ENCODE peak calls at places on chromosome 21, in nine cellular contexts. D is stomach, E is GM12878, Z is A549, C is SK-N-SH, J is H1, M is esophagus muscularis mucosa, O is suprapubic skin, S is transverse colon. Q is an unnamed sample. For H3K4me1, the result is how much of the 10 kb centered on the place peaks cover.

GRCh38 chr21:37219766-37220432 is 47.2 kb downstream of the VPS26C start:
- DNase-seq in D (no peak), E (no peak), Z (no peak), C (no peak), J (no peak), M (no peak), O (no peak), S (no peak), Q (no peak)

GRCh38 chr21:43598416-43599120 is 60.7 kb downstream of the HSF2BP start:
- DNase-seq in D (no peak), E (no peak), Z (no peak), C (no peak), J (no peak), M (no peak), O (no peak), S (no peak), Q (no peak)

GRCh38 chr21:35991131-35991530 is 69.2 kb downstream of the SETD4 start:
- DNase-seq in D (no peak), E (no peak), Z (no peak), C (no peak), J (no peak), M (no peak), O (no peak), S (no peak), Q (no peak)

GRCh38 chr21:39181205-39181818 is 1.9 kb downstream of the PSMG1 start:
- DNase-seq in D (no peak), E (no peak), Z (no peak), C (no peak), J (no peak), M (no peak), O (no peak), S (no peak), Q (no peak)

GRCh38 chr21:39781331-39781730 is 36.3 kb downstream of the IGSF5 start:
- DNase-seq in D (no peak), E (no peak), Z (no peak), C (no peak), J (no peak), M (no peak), O (no peak), S (no peak), Q (no peak)

GRCh38 chr21:25080161-25080560 is 527.1 kb downstream of the MRPL39 start:
- DNase-seq in D (no peak), E (no peak), Z (no peak), C (no peak), J (no peak), M (no peak), O (no peak), S (no peak), Q (no peak)

GRCh38 chr21:45992311-45993209 is 11.0 kb downstream of the COL6A1 start:
- DNase-seq in D (no peak), E (no peak), Z (no peak), C (no peak), J (no peak), M (no peak), O (peak), S (no peak), Q (peak)

GRCh38 chr21:39055167-39055767 is 128.0 kb downstream of the PSMG1 start:
- DNase-seq in D (no peak), E (no peak), Z (no peak), C (no peak), J (no peak), M (no peak), O (no peak), S (no peak), Q (no peak)

GRCh38 chr21:46411691-46412090 is 47.0 kb upstream of the DIP2A start:
- DNase-seq in D (no peak), E (no peak), Z (no peak), C (no peak), J (no peak), M (no peak), O (no peak), S (no peak), Q (no peak)

GRCh38 chr21:46057111-46057709 is 40.7 kb upstream of the COL6A2 start:
- DNase-seq in D (no peak), E (no peak), Z (no peak), C (no peak), J (no peak), M (no peak), O (peak), S (no peak), Q (no peak)

GRCh38 chr21:14880922-14881321 is 183.9 kb downstream of the NRIP1 start:
- DNase-seq in D (no peak), E (no peak), Z (no peak), C (no peak), J (no peak), M (no peak), O (no peak), S (no peak), Q (no peak)

GRCh38 chr21:32248616-32249550 is 30.0 kb downstream of the MIS18A start:
- DNase-seq in D (no peak), E (no peak), Z (no peak), C (no peak), J (no peak), M (no peak), O (no peak), S (no peak), Q (no peak)

DNA sequence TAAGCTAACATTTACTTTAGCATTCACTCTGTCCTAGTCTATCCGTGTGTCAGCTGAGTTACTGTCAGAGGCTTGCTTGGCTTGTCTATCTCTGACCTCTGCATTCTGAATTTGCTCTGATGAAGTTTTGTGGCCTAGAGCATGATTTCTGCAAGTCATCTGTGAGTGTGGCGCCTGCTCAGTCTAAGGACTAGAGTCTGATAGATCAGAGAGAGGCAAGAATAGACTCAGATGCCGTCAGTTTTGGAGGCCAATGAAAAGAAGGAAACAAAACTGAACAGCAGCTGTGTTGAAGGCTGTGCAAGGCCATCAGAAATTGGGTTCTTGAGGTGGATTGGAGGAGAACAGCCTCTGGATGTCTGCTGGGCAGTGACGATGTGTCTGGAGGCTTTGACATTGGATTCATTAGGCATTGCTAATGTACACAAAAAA is 573.1 kb downstream of the USP25 start:
- DNase-seq in D (no peak), E (no peak), Z (no peak), C (no peak), J (no peak), M (no peak), O (no peak), S (no peak), Q (no peak)
- TF ChIP-seq EP300 in D (no peak), E (no peak), Z (no peak), C (no peak), J (no peak), M (no peak), O (no peak), S (no peak), Q (peak)

GRCh38 chr21:42387843-42388242 is 8.0 kb downstream of the TMPRSS3 start:
- DNase-seq in D (no peak), E (no peak), Z (no peak), C (no peak), J (no peak), M (no peak), O (no peak), S (peak), Q (no peak)
- H3K4me1 ChIP-seq in D (under half), E (half or more), Z (under half), C (under half), J (under half), M (under half), O (under half), S (under half), Q (under half)

DNA sequence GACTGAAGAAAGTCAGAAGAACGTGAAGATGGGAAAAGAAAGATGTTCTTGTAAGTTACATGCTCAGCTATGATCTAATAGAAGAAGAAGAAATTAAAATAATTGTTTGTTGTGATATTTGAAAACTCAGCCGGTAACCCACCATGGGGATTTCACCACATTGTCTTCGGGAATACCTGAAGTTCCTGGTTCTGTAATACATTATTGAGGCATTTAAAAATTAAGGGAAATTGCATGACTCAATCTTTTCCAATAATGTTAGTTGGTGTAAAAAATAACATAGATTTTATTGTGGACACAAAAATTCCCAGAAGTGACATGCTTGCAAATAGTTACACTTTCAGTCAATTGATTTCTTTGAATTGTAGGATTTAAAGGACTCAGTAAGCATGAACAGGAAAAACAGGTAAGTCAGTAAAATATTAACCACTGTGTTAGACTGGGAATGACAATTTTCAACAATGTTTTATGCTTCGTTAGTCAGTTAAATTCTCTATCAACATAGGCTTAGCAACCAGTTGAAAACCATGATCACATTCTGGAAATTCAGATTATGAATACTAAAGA is 745.1 kb downstream of the LTN1 start:
- DNase-seq in D (no peak), E (no peak), Z (no peak), C (no peak), J (no peak), M (no peak), O (no peak), S (no peak), Q (no peak)
- TF ChIP-seq EP300 in D (no peak), E (no peak), Z (no peak), C (no peak), J (no peak), M (no peak), O (no peak), S (no peak), Q (no peak)

GRCh38 chr21:42041711-42042110 is 29.4 kb upstream of the UMODL1 start:
- DNase-seq in D (no peak), E (no peak), Z (no peak), C (no peak), J (no peak), M (no peak), O (no peak), S (no peak), Q (no peak)

GRCh38 chr21:42043961-42044360 is 27.2 kb upstream of the UMODL1 start:
- DNase-seq in D (no peak), E (no peak), Z (no peak), C (no peak), J (no peak), M (no peak), O (no peak), S (no peak), Q (no peak)

GRCh38 chr21:42041246-42041645 is 29.9 kb upstream of the UMODL1 start:
- DNase-seq in D (no peak), E (no peak), Z (no peak), C (no peak), J (no peak), M (no peak), O (no peak), S (no peak), Q (no peak)

GRCh38 chr21:42043201-42043895 is 27.8 kb upstream of the UMODL1 start:
- DNase-seq in D (no peak), E (no peak), Z (no peak), C (no peak), J (no peak), M (no peak), O (no peak), S (no peak), Q (no peak)

GRCh38 chr21:42042651-42043050 is 28.5 kb upstream of the UMODL1 start:
- DNase-seq in D (no peak), E (no peak), Z (no peak), C (no peak), J (no peak), M (no peak), O (no peak), S (no peak), Q (no peak)
- H3K4me1 ChIP-seq in D (under half), E (under half), Z (under half), C (under half), J (under half), M (under half), O (under half), S (under half), Q (under half)

GRCh38 chr21:18608226-18608625 is 204.6 kb upstream of the TMPRSS15 start:
- DNase-seq in D (no peak), E (no peak), Z (no peak), C (no peak), J (no peak), M (no peak), O (no peak), S (no peak), Q (no peak)
- TF ChIP-seq EP300 in D (no peak), E (no peak), Z (no peak), C (no peak), J (no peak), M (no peak), O (no peak), S (no peak), Q (no peak)

DNA sequence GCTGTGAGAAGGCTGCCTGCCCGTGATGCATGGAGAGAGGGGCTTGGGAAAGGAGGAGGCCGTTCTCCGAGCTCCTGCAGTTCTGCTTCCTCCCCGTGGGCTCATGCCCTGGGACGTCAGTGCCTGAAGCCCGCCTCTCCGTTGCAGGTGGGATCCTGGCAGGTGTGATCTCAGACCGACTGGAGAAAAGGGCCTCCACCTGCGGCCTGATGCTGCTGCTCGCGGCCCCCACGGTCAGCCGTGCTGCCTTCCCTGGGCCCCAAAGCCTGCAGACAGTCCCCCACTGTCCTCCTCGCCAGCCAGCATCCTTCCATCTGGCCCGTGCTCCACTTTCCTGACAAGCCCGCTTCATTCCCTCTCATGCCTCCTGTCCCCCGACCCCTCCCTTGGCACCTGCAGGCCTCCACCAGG is 50.9 kb downstream of the SLC37A1 start:
- DNase-seq in D (peak), E (no peak), Z (no peak), C (no peak), J (no peak), M (no peak), O (peak), S (peak), Q (no peak)
- H3K4me1 ChIP-seq in D (under half), E (under half), Z (under half), C (under half), J (under half), M (under half), O (under half), S (under half), Q (under half)

GRCh38 chr21:26519142-26519541 is 53.9 kb downstream of the CYYR1 start:
- DNase-seq in D (no peak), E (no peak), Z (no peak), C (no peak), J (no peak), M (no peak), O (no peak), S (no peak), Q (no peak)

GRCh38 chr21:26515257-26515656 is 57.8 kb downstream of the CYYR1 start:
- DNase-seq in D (no peak), E (no peak), Z (no peak), C (no peak), J (no peak), M (no peak), O (no peak), S (no peak), Q (no peak)

GRCh38 chr21:26512664-26513063 is 60.4 kb downstream of the CYYR1 start:
- DNase-seq in D (no peak), E (no peak), Z (no peak), C (no peak), J (no peak), M (no peak), O (no peak), S (no peak), Q (no peak)

DNA sequence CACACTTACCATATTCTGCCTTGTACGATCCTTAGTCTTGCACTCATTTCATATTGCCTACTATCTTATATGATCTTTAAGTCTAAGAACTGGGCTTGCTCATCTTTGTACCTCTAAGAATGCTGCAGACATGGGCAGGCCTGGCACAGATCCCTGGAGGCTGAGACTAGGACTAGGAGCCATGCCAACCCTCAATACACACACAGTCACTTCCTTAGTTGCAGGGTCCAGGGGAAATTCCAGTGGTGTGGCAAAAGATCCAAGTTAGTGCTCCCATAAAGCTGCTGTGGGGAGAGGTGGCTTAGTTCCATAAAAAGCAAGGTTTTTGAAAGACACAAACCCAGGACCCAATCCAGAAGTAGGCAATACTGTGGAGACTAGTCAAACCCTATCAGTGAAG is 59.9 kb downstream of the CYYR1 start:
- DNase-seq in D (no peak), E (no peak), Z (no peak), C (no peak), J (no peak), M (no peak), O (no peak), S (no peak), Q (no peak)
- TF ChIP-seq EP300 in D (no peak), E (no peak), Z (no peak), C (no peak), J (no peak), M (no peak), O (no peak), S (no peak), Q (no peak)

Q was measured in tibial nerve.